ENCODE peak calls at places on chromosomes 11 and 22, in seven cellular contexts. J, A, F, V, Q, L and E are unnamed samples.
A peak's percentile ranks its signal among the peaks of the same experiment; 100 is the strongest.

GRCh38 chr11:93487032-93487483 is 56.1 kb downstream of the SMCO4 start:
- DNase-seq in A (no peak), F (no peak), Q (no peak), L (no peak), J (no peak), V (no peak), E (no peak)

GRCh38 chr11:45879803-45880685 is 5.4 kb upstream of the MAPK8IP1 start:
- DNase-seq in F (no peak), V (no peak), Q (no peak), A (peak; percentile 71), J (no peak), L (no peak), E (peak; percentile 27)

GRCh38 chr11:61059260-61059752 is 43.0 kb upstream of the CD5 start:
- DNase-seq in F (no peak), J (no peak), Q (no peak), L (no peak), A (no peak), V (no peak), E (no peak)

GRCh38 chr11:63841554-63841953 is 2.6 kb downstream of the MARK2 start:
- DNase-seq in F (no peak), L (no peak), Q (no peak), J (no peak), V (no peak), A (peak; percentile 24), E (peak; percentile 45)

GRCh38 chr11:26572770-26573402 is 823 bp upstream of the MUC15 start:
- DNase-seq in A (no peak), Q (no peak), F (no peak), L (no peak), V (no peak), J (no peak), E (no peak)

GRCh38 chr11:102447193-102447592 is 5.4 kb downstream of the TMEM123 start:
- DNase-seq in J (no peak), Q (no peak), F (no peak), V (no peak), L (no peak), A (no peak), E (no peak)

GRCh38 chr11:130407978-130408377 is 20.4 kb downstream of the ADAMTS8 start:
- DNase-seq in J (no peak), V (no peak), L (no peak), F (no peak), A (peak; percentile 58), Q (no peak), E (peak; percentile 49)

GRCh38 chr22:41481925-41482318 is 13.0 kb downstream of the ACO2 start:
- DNase-seq in A (no peak), L (no peak), V (no peak), Q (no peak), J (no peak), F (no peak), E (no peak)

GRCh38 chr22:37167981-37168647 is 18.4 kb upstream of the IL2RB start:
- DNase-seq in V (no peak), L (no peak), A (no peak), J (no peak), F (no peak), Q (no peak), E (no peak)

GRCh38 chr22:29914165-29914564 is 31.2 kb downstream of the MTMR3 start:
- DNase-seq in A (peak; percentile 60), Q (no peak), L (no peak), F (no peak), J (no peak), V (no peak), E (peak; percentile 88)

GRCh38 chr22:46484861-46485595 is 52.4 kb downstream of the CELSR1 start:
- DNase-seq in V (no peak), L (no peak), J (no peak), Q (no peak), F (no peak), A (peak; percentile 84), E (peak; percentile 32)

GRCh38 chr22:49192180-49192856 is 635.4 kb downstream of the BRD1 start:
- DNase-seq in F (no peak), A (no peak), Q (no peak), J (no peak), L (no peak), V (no peak), E (no peak)

GRCh38 chr11:128188346-128189115 is 398.8 kb downstream of the ETS1 start:
- DNase-seq in A (no peak), F (no peak), J (no peak), L (no peak), V (no peak), Q (no peak), E (no peak)

GRCh38 chr11:122098223-122098980 is 17.6 kb downstream of the BLID start:
- DNase-seq in L (no peak), A (no peak), Q (no peak), V (no peak), F (no peak), J (no peak), E (no peak)

GRCh38 chr11:45108070-45109064 is 38.1 kb upstream of the PRDM11 start:
- DNase-seq in L (no peak), J (no peak), A (no peak), V (no peak), Q (no peak), F (no peak), E (no peak)

GRCh38 chr11:56910785-56911184 is 77.9 kb upstream of the OR5AK2 start:
- DNase-seq in Q (no peak), J (no peak), L (no peak), A (no peak), F (no peak), V (no peak), E (no peak)

GRCh38 chr11:106062592-106062949 is 14.6 kb downstream of the KBTBD3 start:
- DNase-seq in F (no peak), Q (no peak), J (no peak), A (no peak), L (no peak), V (no peak), E (no peak)

GRCh38 chr11:101470881-101471535 is 112.8 kb downstream of the TRPC6 start:
- DNase-seq in Q (no peak), J (no peak), V (no peak), F (no peak), L (no peak), A (no peak), E (no peak)

GRCh38 chr11:120608760-120609211 is 97.2 kb downstream of the GRIK4 start:
- DNase-seq in V (no peak), A (no peak), J (no peak), F (no peak), L (no peak), Q (no peak), E (no peak)

GRCh38 chr22:38345782-38346181 is 28.5 kb upstream of the CSNK1E start:
- DNase-seq in J (no peak), A (no peak), L (no peak), Q (no peak), V (no peak), F (no peak), E (no peak)

GRCh38 chr11:72553748-72554147 is 119.4 kb upstream of the CLPB start:
- DNase-seq in F (no peak), J (peak; percentile 52), Q (no peak), A (no peak), L (no peak), V (no peak), E (no peak)

GRCh38 chr11:120197254-120197891 is 13.5 kb upstream of the OAF start:
- DNase-seq in J (no peak), F (no peak), V (no peak), Q (no peak), A (no peak), L (no peak), E (no peak)

GRCh38 chr11:117058761-117059233 is 39.4 kb downstream of the SIK3 start:
- DNase-seq in F (no peak), Q (no peak), L (no peak), J (no peak), A (no peak), V (no peak), E (peak; percentile 40)

GRCh38 chr22:25057013-25057881 is 104.7 kb downstream of the KIAA1671 start:
- DNase-seq in A (peak; percentile 16), Q (peak; percentile 62), V (peak; percentile 60), L (peak; percentile 49), J (peak; percentile 86), F (peak; percentile 42), E (peak; percentile 20)

GRCh38 chr11:119795231-119795630 is 66.2 kb upstream of the NECTIN1 start:
- DNase-seq in V (no peak), L (no peak), J (no peak), F (no peak), Q (no peak), A (no peak), E (peak; percentile 89)

GRCh38 chr11:115676206-115676605 is 172.0 kb upstream of the CADM1 start:
- DNase-seq in A (no peak), L (no peak), F (no peak), V (no peak), J (no peak), Q (no peak), E (no peak)

GRCh38 chr11:116035972-116036371 is 531.8 kb upstream of the CADM1 start:
- DNase-seq in J (peak; percentile 84), Q (no peak), L (no peak), A (no peak), F (no peak), V (no peak), E (no peak)

GRCh38 chr11:93730108-93731107 is 10.9 kb downstream of the TAF1D start:
- DNase-seq in L (no peak), F (no peak), A (no peak), Q (no peak), V (no peak), J (no peak), E (no peak)

GRCh38 chr11:5891216-5891800 is 1.7 kb upstream of the OR52E5 start:
- DNase-seq in V (no peak), L (no peak), Q (no peak), F (no peak), J (no peak), A (peak; percentile 11), E (peak; percentile 2)

GRCh38 chr22:38753894-38754246 is 1.9 kb downstream of the SUN2 start:
- DNase-seq in V (no peak), A (no peak), Q (peak; percentile 37), F (no peak), J (no peak), L (no peak), E (no peak)

GRCh38 chr11:93936416-93936815 is 84.7 kb upstream of the HEPHL1 start:
- DNase-seq in J (peak; percentile 36), A (no peak), V (no peak), L (no peak), Q (no peak), F (no peak), E (no peak)

GRCh38 chr11:15775051-15775541 is 581.2 kb downstream of the SOX6 start:
- DNase-seq in A (no peak), J (no peak), F (no peak), Q (no peak), V (no peak), L (no peak), E (no peak)